ENCODE peak calls at places on chromosomes 16 and 17, in ten cellular contexts. W, C, V, Y, H, T, E, B, D and X are unnamed samples.

GRCh38 chr17:44044092-44044491 is 22.4 kb downstream of the LSM12 start:
- DNase-seq in W (no peak), C (no peak), D (no peak), Y (no peak), E (no peak), T (no peak), V (no peak), H (no peak), B (no peak), X (no peak)

GRCh38 chr16:46629331-46629843 is 8.2 kb upstream of the SHCBP1 start:
- DNase-seq in D (no peak), W (peak), Y (no peak), T (no peak), E (no peak), H (no peak), V (no peak), B (no peak), C (no peak), X (no peak)

GRCh38 chr17:32445976-32446375 is 1.7 kb downstream of the PSMD11 start:
- DNase-seq in B (no peak), H (no peak), V (no peak), C (no peak), W (no peak), D (no peak), E (no peak), Y (no peak), T (no peak), X (no peak)

GRCh38 chr16:84730406-84731106 is 30.8 kb downstream of the USP10 start:
- DNase-seq in Y (peak), W (peak), D (no peak), B (peak), V (no peak), T (peak), C (peak), E (peak), H (peak), X (no peak)

GRCh38 chr17:19470529-19471261 is 59.7 kb downstream of the RNF112 start:
- DNase-seq in Y (no peak), B (no peak), W (no peak), V (peak), T (no peak), E (no peak), H (no peak), D (no peak), C (peak), X (no peak)

GRCh38 chr17:59221159-59221847 is 992 bp downstream of the GDPD1 start:
- DNase-seq in V (peak), H (no peak), C (no peak), Y (peak), B (no peak), W (no peak), E (no peak), D (no peak), T (no peak), X (no peak)

GRCh38 chr17:73731733-73732132 is 87.5 kb upstream of the SDK2 start:
- DNase-seq in T (no peak), E (no peak), W (no peak), D (no peak), Y (no peak), B (no peak), H (no peak), C (no peak), V (no peak), X (no peak)

GRCh38 chr16:85563515-85564276 is 49.4 kb upstream of the GSE1 start:
- DNase-seq in D (no peak), B (no peak), T (no peak), V (no peak), H (no peak), Y (no peak), W (no peak), C (peak), E (no peak), X (no peak)

GRCh38 chr17:17812211-17813054 is 24.4 kb downstream of the SREBF1 start:
- DNase-seq in E (peak), Y (peak), D (no peak), V (peak), C (peak), T (peak), B (no peak), H (peak), W (peak), X (peak)

GRCh38 chr17:9802294-9802693 is 10.9 kb upstream of the DHRS7C start:
- DNase-seq in W (no peak), H (no peak), C (no peak), D (no peak), Y (no peak), E (no peak), V (no peak), T (no peak), B (no peak), X (no peak)

GRCh38 chr17:17494499-17495447 is 1.4 kb downstream of the RASD1 start:
- DNase-seq in H (no peak), V (peak), B (no peak), Y (peak), C (peak), D (no peak), E (no peak), W (no peak), T (peak), X (no peak)

GRCh38 chr17:4833178-4833940 is at the start of gene MINK1:
- DNase-seq in V (peak), B (peak), W (peak), C (peak), Y (peak), T (peak), H (peak), D (peak), E (peak), X (peak)